ENCODE peak calls at places on chromosomes 16 and 17, in five cellular contexts. One of them, this sample, is unnamed.

GRCh38 chr16:4617880-4618279 is 3.2 kb upstream of the UBALD1 start:
- DNase-seq in cardiac muscle cell: no peak
- DNase-seq in ovary: no peak
- DNase-seq in colonic mucosa: no peak
- DNase-seq in GM23338: no peak
- DNase-seq in this sample: no peak

GRCh38 chr16:75758215-75758614 is 31.9 kb upstream of the CPHXL start:
- DNase-seq in cardiac muscle cell: peak; percentile 56
- DNase-seq in ovary: no peak
- DNase-seq in colonic mucosa: no peak
- DNase-seq in GM23338: no peak
- DNase-seq in this sample: no peak

GRCh38 chr17:37648555-37648954 is 5.3 kb upstream of the DDX52 start:
- DNase-seq in cardiac muscle cell: peak; percentile 72
- DNase-seq in ovary: no peak
- DNase-seq in colonic mucosa: no peak
- DNase-seq in GM23338: no peak
- DNase-seq in this sample: no peak

GRCh38 chr17:80917716-80918560 is 73.7 kb upstream of the CHMP6 start:
- DNase-seq in cardiac muscle cell: no peak
- DNase-seq in ovary: no peak
- DNase-seq in colonic mucosa: no peak
- DNase-seq in GM23338: no peak
- DNase-seq in this sample: no peak

GRCh38 chr17:82477934-82478333 is 19.4 kb downstream of the NARF start:
- DNase-seq in cardiac muscle cell: no peak
- DNase-seq in ovary: no peak
- DNase-seq in colonic mucosa: no peak
- DNase-seq in GM23338: no peak
- DNase-seq in this sample: no peak

GRCh38 chr16:7345423-7345822 is 12.8 kb downstream of the RBFOX1 start:
- DNase-seq in cardiac muscle cell: no peak
- DNase-seq in ovary: no peak
- DNase-seq in colonic mucosa: no peak
- DNase-seq in GM23338: no peak
- DNase-seq in this sample: no peak

GRCh38 chr17:82859431-82860403 is 19.9 kb upstream of the ZNF750 start:
- DNase-seq in cardiac muscle cell: peak; percentile 63
- DNase-seq in ovary: no peak
- DNase-seq in colonic mucosa: no peak
- DNase-seq in GM23338: no peak
- DNase-seq in this sample: peak; percentile 76

GRCh38 chr17:79097226-79098055 is 22.8 kb downstream of the ENGASE start:
- DNase-seq in cardiac muscle cell: no peak
- DNase-seq in ovary: no peak
- DNase-seq in colonic mucosa: no peak
- DNase-seq in GM23338: peak; percentile 82
- DNase-seq in this sample: no peak

GRCh38 chr16:12553191-12553590 is 250.5 kb downstream of the CPPED1 start:
- DNase-seq in cardiac muscle cell: no peak
- DNase-seq in ovary: no peak
- DNase-seq in colonic mucosa: no peak
- DNase-seq in GM23338: no peak
- DNase-seq in this sample: no peak

GRCh38 chr17:45402916-45403315 is 29.8 kb downstream of the ARHGAP27 start:
- DNase-seq in cardiac muscle cell: no peak
- DNase-seq in ovary: no peak
- DNase-seq in colonic mucosa: no peak
- DNase-seq in GM23338: no peak
- DNase-seq in this sample: no peak

GRCh38 chr16:5231246-5231759 is 133.7 kb upstream of the EEF2KMT start:
- DNase-seq in cardiac muscle cell: no peak
- DNase-seq in ovary: no peak
- DNase-seq in colonic mucosa: no peak
- DNase-seq in GM23338: no peak
- DNase-seq in this sample: no peak

GRCh38 chr17:8649157-8650118 is 18.9 kb upstream of the MYH10 start:
- DNase-seq in cardiac muscle cell: peak; percentile 98
- DNase-seq in ovary: no peak
- DNase-seq in colonic mucosa: no peak
- DNase-seq in GM23338: no peak
- DNase-seq in this sample: no peak

GRCh38 chr16:66660422-66661209 is 35.9 kb downstream of the CMTM4 start:
- DNase-seq in cardiac muscle cell: peak; percentile 88
- DNase-seq in ovary: peak; percentile 58
- DNase-seq in colonic mucosa: peak; percentile 46
- DNase-seq in GM23338: peak; percentile 45
- DNase-seq in this sample: no peak

GRCh38 chr17:61532818-61533217 is 58.2 kb downstream of the NACA2 start:
- DNase-seq in cardiac muscle cell: no peak
- DNase-seq in ovary: no peak
- DNase-seq in colonic mucosa: no peak
- DNase-seq in GM23338: no peak
- DNase-seq in this sample: no peak

GRCh38 chr17:61536417-61536955 is 54.5 kb downstream of the NACA2 start:
- DNase-seq in cardiac muscle cell: no peak
- DNase-seq in ovary: no peak
- DNase-seq in colonic mucosa: no peak
- DNase-seq in GM23338: no peak
- DNase-seq in this sample: no peak

GRCh38 chr17:61537264-61537771 is 53.7 kb downstream of the NACA2 start:
- DNase-seq in cardiac muscle cell: no peak
- DNase-seq in ovary: no peak
- DNase-seq in colonic mucosa: no peak
- DNase-seq in GM23338: no peak
- DNase-seq in this sample: no peak

GRCh38 chr17:61533797-61534196 is 57.2 kb downstream of the NACA2 start:
- DNase-seq in cardiac muscle cell: no peak
- DNase-seq in ovary: no peak
- DNase-seq in colonic mucosa: no peak
- DNase-seq in GM23338: no peak
- DNase-seq in this sample: no peak

GRCh38 chr17:61534414-61534813 is 56.6 kb downstream of the NACA2 start:
- DNase-seq in cardiac muscle cell: no peak
- DNase-seq in ovary: no peak
- DNase-seq in colonic mucosa: no peak
- DNase-seq in GM23338: no peak
- DNase-seq in this sample: no peak
- TF ChIP-seq CTCF in cardiac muscle cell: no peak
- TF ChIP-seq CTCF in ovary: no peak
- TF ChIP-seq CTCF in colonic mucosa: no peak
- TF ChIP-seq CTCF in GM23338: no peak
- TF ChIP-seq CTCF in this sample: no peak

GRCh38 chr17:58532555-58532951 is 18.1 kb upstream of the MTMR4 start:
- DNase-seq in cardiac muscle cell: no peak
- DNase-seq in ovary: no peak
- DNase-seq in colonic mucosa: no peak
- DNase-seq in GM23338: no peak
- DNase-seq in this sample: no peak

GRCh38 chr17:58535431-58535830 is 21.0 kb upstream of the MTMR4 start:
- DNase-seq in cardiac muscle cell: peak; percentile 43
- DNase-seq in ovary: no peak
- DNase-seq in colonic mucosa: no peak
- DNase-seq in GM23338: no peak
- DNase-seq in this sample: no peak

GRCh38 chr17:58534901-58535421 is 20.5 kb upstream of the MTMR4 start:
- DNase-seq in cardiac muscle cell: peak; percentile 67
- DNase-seq in ovary: no peak
- DNase-seq in colonic mucosa: no peak
- DNase-seq in GM23338: no peak
- DNase-seq in this sample: no peak

GRCh38 chr17:58534331-58534730 is 19.9 kb upstream of the MTMR4 start:
- DNase-seq in cardiac muscle cell: no peak
- DNase-seq in ovary: no peak
- DNase-seq in colonic mucosa: no peak
- DNase-seq in GM23338: peak; percentile 38
- DNase-seq in this sample: no peak

GRCh38 chr17:58533616-58534188 is 19.3 kb upstream of the MTMR4 start:
- DNase-seq in cardiac muscle cell: no peak
- DNase-seq in ovary: no peak
- DNase-seq in colonic mucosa: no peak
- DNase-seq in GM23338: no peak
- DNase-seq in this sample: no peak
- H3K27me3 ChIP-seq in cardiac muscle cell: peaks cover 9% of the 10 kb centered on the region
- H3K27me3 ChIP-seq in ovary: no peaks in the 10 kb centered on the region
- H3K27me3 ChIP-seq in colonic mucosa: no peaks in the 10 kb centered on the region
- H3K27me3 ChIP-seq in GM23338: peaks cover 9% of the 10 kb centered on the region
- H3K27me3 ChIP-seq in this sample: peaks cover 3% of the 10 kb centered on the region

GRCh38 chr17:76722279-76722678 is 4.1 kb downstream of the JMJD6 start:
- DNase-seq in cardiac muscle cell: no peak
- DNase-seq in ovary: no peak
- DNase-seq in colonic mucosa: no peak
- DNase-seq in GM23338: no peak
- DNase-seq in this sample: no peak

GRCh38 chr17:76721463-76721862 is 4.9 kb downstream of the JMJD6 start:
- DNase-seq in cardiac muscle cell: no peak
- DNase-seq in ovary: no peak
- DNase-seq in colonic mucosa: no peak
- DNase-seq in GM23338: no peak
- DNase-seq in this sample: no peak

GRCh38 chr17:76718516-76718915 is 7.8 kb upstream of the MXRA7 start:
- DNase-seq in cardiac muscle cell: no peak
- DNase-seq in ovary: no peak
- DNase-seq in colonic mucosa: no peak
- DNase-seq in GM23338: no peak
- DNase-seq in this sample: no peak

GRCh38 chr17:76720941-76721340 is 5.5 kb downstream of the JMJD6 start:
- DNase-seq in cardiac muscle cell: no peak
- DNase-seq in ovary: no peak
- DNase-seq in colonic mucosa: no peak
- DNase-seq in GM23338: no peak
- DNase-seq in this sample: no peak

DNA sequence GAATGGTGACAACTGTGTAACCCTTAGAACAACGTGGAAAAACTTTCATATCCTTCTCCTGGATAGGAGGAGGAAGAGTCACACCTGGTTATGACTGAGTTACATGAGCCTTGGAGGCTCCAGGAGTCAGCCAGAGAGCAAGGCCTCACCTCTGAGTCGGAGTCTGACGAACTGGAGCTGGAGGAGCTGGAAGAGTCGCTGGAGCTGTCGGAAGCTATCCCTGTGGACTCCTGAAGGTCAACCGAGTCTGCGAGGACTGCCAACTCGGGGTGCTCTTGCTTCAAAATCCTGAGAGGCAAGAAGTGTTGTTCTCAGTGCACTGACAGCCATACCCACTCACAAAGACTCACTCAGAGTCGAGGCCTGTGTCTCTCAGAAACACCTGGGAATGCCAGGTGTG is 6.2 kb downstream of the JMJD6 start:
- DNase-seq in cardiac muscle cell: no peak
- DNase-seq in ovary: no peak
- DNase-seq in colonic mucosa: no peak
- DNase-seq in GM23338: no peak
- DNase-seq in this sample: no peak
- H3K36me3 ChIP-seq in cardiac muscle cell: peaks cover 73% of the 10 kb centered on the region
- H3K36me3 ChIP-seq in ovary: no peaks in the 10 kb centered on the region
- H3K36me3 ChIP-seq in colonic mucosa: peaks cover 54% of the 10 kb centered on the region
- H3K36me3 ChIP-seq in GM23338: peaks cover 43% of the 10 kb centered on the region
- H3K36me3 ChIP-seq in this sample: peaks cover 31% of the 10 kb centered on the region

GRCh38 chr17:66335797-66336196 is 33.4 kb downstream of the PRKCA start:
- DNase-seq in cardiac muscle cell: no peak
- DNase-seq in ovary: no peak
- DNase-seq in colonic mucosa: no peak
- DNase-seq in GM23338: no peak
- DNase-seq in this sample: no peak
- TF ChIP-seq CTCF in cardiac muscle cell: no peak
- TF ChIP-seq CTCF in ovary: no peak
- TF ChIP-seq CTCF in colonic mucosa: no peak
- TF ChIP-seq CTCF in GM23338: no peak
- TF ChIP-seq CTCF in this sample: no peak

GRCh38 chr16:49452108-49452507 is 78.5 kb downstream of the C16orf78 start:
- DNase-seq in cardiac muscle cell: no peak
- DNase-seq in ovary: no peak
- DNase-seq in colonic mucosa: no peak
- DNase-seq in GM23338: no peak
- DNase-seq in this sample: no peak
- H3K27me3 ChIP-seq in cardiac muscle cell: no peaks in the 10 kb centered on the region
- H3K27me3 ChIP-seq in ovary: no peaks in the 10 kb centered on the region
- H3K27me3 ChIP-seq in colonic mucosa: no peaks in the 10 kb centered on the region
- H3K27me3 ChIP-seq in GM23338: no peaks in the 10 kb centered on the region
- H3K27me3 ChIP-seq in this sample: no peaks in the 10 kb centered on the region

GRCh38 chr17:1872254-1872653 is 42.4 kb downstream of the RPA1 start:
- DNase-seq in cardiac muscle cell: no peak
- DNase-seq in ovary: no peak
- DNase-seq in colonic mucosa: no peak
- DNase-seq in GM23338: no peak
- DNase-seq in this sample: no peak

GRCh38 chr17:1872976-1873375 is 43.2 kb downstream of the RPA1 start:
- DNase-seq in cardiac muscle cell: no peak
- DNase-seq in ovary: no peak
- DNase-seq in colonic mucosa: no peak
- DNase-seq in GM23338: no peak
- DNase-seq in this sample: no peak

GRCh38 chr17:1875597-1875996 is 45.8 kb downstream of the RPA1 start:
- DNase-seq in cardiac muscle cell: no peak
- DNase-seq in ovary: no peak
- DNase-seq in colonic mucosa: no peak
- DNase-seq in GM23338: no peak
- DNase-seq in this sample: no peak

GRCh38 chr17:1871743-1872142 is 41.9 kb downstream of the RPA1 start:
- DNase-seq in cardiac muscle cell: no peak
- DNase-seq in ovary: no peak
- DNase-seq in colonic mucosa: no peak
- DNase-seq in GM23338: no peak
- DNase-seq in this sample: no peak

DNA sequence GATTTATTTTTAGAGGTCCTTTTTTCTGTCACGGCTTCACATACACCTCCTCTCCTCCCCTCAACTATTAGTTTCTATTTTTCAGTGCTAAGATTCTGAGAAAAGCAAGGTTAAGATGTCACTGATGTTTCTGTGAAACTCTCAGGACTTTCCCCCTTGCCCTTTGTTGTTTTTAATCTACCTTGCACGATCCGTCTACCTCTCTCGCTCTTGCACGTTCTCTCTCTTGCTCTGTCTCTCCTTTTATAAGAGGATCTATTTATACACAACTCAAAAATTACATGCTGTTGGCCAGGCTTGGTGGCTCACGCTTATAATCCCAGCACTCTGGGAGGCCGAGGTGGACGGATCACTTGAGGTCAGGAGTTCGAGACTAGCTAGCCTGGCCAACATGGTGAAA is 43.6 kb downstream of the RPA1 start:
- DNase-seq in cardiac muscle cell: no peak
- DNase-seq in ovary: no peak
- DNase-seq in colonic mucosa: no peak
- DNase-seq in GM23338: no peak
- DNase-seq in this sample: no peak
- H3K36me3 ChIP-seq in cardiac muscle cell: peaks cover 21% of the 10 kb centered on the region
- H3K36me3 ChIP-seq in ovary: no peaks in the 10 kb centered on the region
- H3K36me3 ChIP-seq in colonic mucosa: peaks cover 13% of the 10 kb centered on the region
- H3K36me3 ChIP-seq in GM23338: peaks cover 23% of the 10 kb centered on the region
- H3K36me3 ChIP-seq in this sample: peaks cover 6% of the 10 kb centered on the region

This sample was measured in GM06990.